ENCODE peak calls at places on chromosome 12, in ten cellular contexts. L is heart left ventricle, T is ovary, E is astrocyte of the spinal cord, V is prostate gland, D is breast epithelium, Y is cardiac fibroblast, Q is kidney, A is lower lobe of right lung, S is right lobe of liver. I is an unnamed sample.

GRCh38 chr12:46354111-46354798 is 18.3 kb downstream of the SLC38A2 start:
- DNase-seq in D (no peak), A (no peak), T (no peak), Q (no peak), L (no peak), E (no peak), S (no peak), Y (no peak), V (no peak), I (no peak)

GRCh38 chr12:47413806-47414205 is 292.0 kb downstream of the RPAP3 start:
- DNase-seq in T (no peak), V (no peak), E (peak), L (no peak), D (no peak), Q (no peak), A (no peak), S (no peak), Y (no peak), I (no peak)

GRCh38 chr12:128077211-128077916 is 189.6 kb upstream of the TMEM132C start:
- DNase-seq in A (no peak), V (no peak), L (no peak), S (no peak), Y (no peak), D (no peak), Q (no peak), E (no peak), T (no peak), I (no peak)

GRCh38 chr12:107736914-107737313 is 24.0 kb downstream of the PRDM4 start:
- DNase-seq in D (no peak), Y (no peak), S (no peak), A (no peak), V (no peak), Q (no peak), E (no peak), L (no peak), T (no peak), I (no peak)

GRCh38 chr12:106179086-106179485 is 40.3 kb upstream of the NUAK1 start:
- DNase-seq in D (no peak), L (no peak), Q (no peak), Y (no peak), V (no peak), E (no peak), A (no peak), T (peak), S (no peak), I (peak)

GRCh38 chr12:28874758-28875157 is 274.3 kb upstream of the FAR2 start:
- DNase-seq in Y (no peak), Q (no peak), S (no peak), E (no peak), L (no peak), A (no peak), D (no peak), T (no peak), V (no peak), I (no peak)

GRCh38 chr12:5428332-5429221 is 3.3 kb upstream of the NTF3 start:
- DNase-seq in E (no peak), Q (no peak), Y (peak), V (no peak), T (no peak), S (no peak), D (no peak), L (no peak), A (no peak), I (peak)

GRCh38 chr12:13304924-13305323 is 108.4 kb downstream of the EMP1 start:
- DNase-seq in S (no peak), T (no peak), E (no peak), L (no peak), A (no peak), D (no peak), V (no peak), Q (no peak), Y (no peak), I (peak)

GRCh38 chr12:80565276-80565675 is 121.2 kb downstream of the PTPRQ start:
- DNase-seq in S (no peak), A (no peak), T (no peak), Q (no peak), Y (peak), V (no peak), L (no peak), D (no peak), E (peak), I (no peak)

GRCh38 chr12:11906284-11906935 is 164.3 kb upstream of the BCL2L14 start:
- DNase-seq in T (no peak), E (peak), S (no peak), V (no peak), D (no peak), A (no peak), Q (no peak), Y (peak), L (no peak), I (peak)

GRCh38 chr12:2801044-2801783 is 6.4 kb downstream of the FKBP4 start:
- DNase-seq in Y (no peak), D (no peak), E (no peak), S (no peak), V (no peak), L (no peak), T (no peak), A (no peak), Q (no peak), I (no peak)

GRCh38 chr12:575948-576612 is 87.2 kb downstream of the NINJ2 start:
- DNase-seq in E (peak), T (peak), L (peak), Y (peak), D (peak), S (peak), Q (peak), A (peak), V (peak), I (peak)

GRCh38 chr12:53676715-53677611 is 1.1 kb upstream of the ATP5MC2 start:
- DNase-seq in E (peak), Q (peak), T (peak), V (no peak), Y (peak), L (peak), S (peak), D (no peak), A (peak), I (peak)

GRCh38 chr12:52285172-52285745 is 6.1 kb downstream of the KRT81 start:
- DNase-seq in D (no peak), L (no peak), S (no peak), A (no peak), Y (no peak), T (no peak), V (no peak), E (peak), Q (no peak), I (peak)

GRCh38 chr12:126506426-126507182 is 1441.4 kb downstream of the AACS start:
- DNase-seq in E (peak), V (no peak), Y (no peak), L (no peak), Q (no peak), A (no peak), T (no peak), S (no peak), D (no peak), I (peak)

GRCh38 chr12:65891987-65892481 is 67.8 kb downstream of the HMGA2 start:
- DNase-seq in Y (peak), L (peak), T (peak), D (peak), S (no peak), V (peak), Q (peak), E (peak), A (no peak), I (peak)

GRCh38 chr12:107748472-107748871 is 12.5 kb downstream of the PRDM4 start:
- DNase-seq in Q (no peak), L (no peak), A (no peak), Y (peak), V (no peak), T (no peak), D (no peak), S (no peak), E (peak), I (peak)

GRCh38 chr12:63348544-63348943 is 197.5 kb upstream of the AVPR1A start:
- DNase-seq in E (no peak), A (no peak), Y (no peak), V (no peak), D (no peak), T (no peak), Q (no peak), S (no peak), L (no peak), I (no peak)

GRCh38 chr12:53551889-53552291 is 44.6 kb upstream of the NPFF start:
- DNase-seq in Q (no peak), V (no peak), L (no peak), Y (peak), T (no peak), D (no peak), E (peak), A (no peak), S (no peak), I (no peak)

GRCh38 chr12:89775336-89776005 is 66.8 kb upstream of the ATP2B1 start:
- DNase-seq in Y (no peak), T (no peak), A (no peak), D (no peak), Q (no peak), L (no peak), V (no peak), E (no peak), S (no peak), I (no peak)

GRCh38 chr12:586318-587071 is 76.8 kb downstream of the NINJ2 start:
- DNase-seq in E (no peak), T (peak), Y (no peak), D (no peak), Q (peak), V (no peak), A (no peak), S (no peak), L (peak), I (no peak)

GRCh38 chr12:52946797-52947547 is 1.9 kb upstream of the KRT18 start:
- DNase-seq in V (no peak), D (no peak), E (peak), Y (no peak), A (no peak), Q (no peak), T (no peak), L (no peak), S (no peak), I (no peak)

GRCh38 chr12:24803406-24804245 is 145.3 kb downstream of the BCAT1 start:
- DNase-seq in T (no peak), A (no peak), V (no peak), Q (no peak), Y (no peak), E (no peak), L (no peak), S (no peak), D (no peak), I (no peak)

GRCh38 chr12:10196210-10196609 is 16.5 kb upstream of the GABARAPL1 start:
- DNase-seq in A (no peak), L (no peak), Q (no peak), S (no peak), Y (no peak), D (no peak), E (no peak), V (no peak), T (no peak), I (no peak)

GRCh38 chr12:49580572-49581535 is 12.9 kb upstream of the MCRS1 start:
- DNase-seq in L (peak), E (peak), V (peak), Y (peak), T (peak), S (no peak), D (no peak), A (peak), Q (peak), I (peak)

GRCh38 chr12:13165578-13166120 is 30.9 kb upstream of the EMP1 start:
- DNase-seq in D (peak), V (peak), S (peak), L (peak), Y (peak), T (peak), E (peak), Q (peak), A (peak), I (peak)

GRCh38 chr12:100688451-100688864 is 106.1 kb upstream of the ANO4 start:
- DNase-seq in V (no peak), A (no peak), D (no peak), Q (no peak), E (no peak), Y (no peak), L (no peak), S (no peak), T (no peak), I (peak)

GRCh38 chr12:116442304-116442703 is 116.9 kb upstream of the MAP1LC3B2 start:
- DNase-seq in S (no peak), D (no peak), A (no peak), V (no peak), T (no peak), Y (no peak), Q (no peak), L (no peak), E (no peak), I (no peak)

GRCh38 chr12:130965214-130965613 is 11.5 kb downstream of the ADGRD1 start:
- DNase-seq in Q (no peak), S (no peak), L (no peak), Y (no peak), D (no peak), A (no peak), T (no peak), E (no peak), V (no peak), I (no peak)

GRCh38 chr12:120314220-120314619 is 12.1 kb downstream of the SIRT4 start:
- DNase-seq in T (no peak), Q (peak), A (no peak), L (no peak), D (no peak), E (no peak), S (no peak), V (no peak), Y (no peak), I (peak)
- TF ChIP-seq CTCF in T (no peak), Q (no peak), A (no peak), L (no peak), D (no peak), E (peak), S (no peak), V (no peak), Y (peak), I (peak)

DNA sequence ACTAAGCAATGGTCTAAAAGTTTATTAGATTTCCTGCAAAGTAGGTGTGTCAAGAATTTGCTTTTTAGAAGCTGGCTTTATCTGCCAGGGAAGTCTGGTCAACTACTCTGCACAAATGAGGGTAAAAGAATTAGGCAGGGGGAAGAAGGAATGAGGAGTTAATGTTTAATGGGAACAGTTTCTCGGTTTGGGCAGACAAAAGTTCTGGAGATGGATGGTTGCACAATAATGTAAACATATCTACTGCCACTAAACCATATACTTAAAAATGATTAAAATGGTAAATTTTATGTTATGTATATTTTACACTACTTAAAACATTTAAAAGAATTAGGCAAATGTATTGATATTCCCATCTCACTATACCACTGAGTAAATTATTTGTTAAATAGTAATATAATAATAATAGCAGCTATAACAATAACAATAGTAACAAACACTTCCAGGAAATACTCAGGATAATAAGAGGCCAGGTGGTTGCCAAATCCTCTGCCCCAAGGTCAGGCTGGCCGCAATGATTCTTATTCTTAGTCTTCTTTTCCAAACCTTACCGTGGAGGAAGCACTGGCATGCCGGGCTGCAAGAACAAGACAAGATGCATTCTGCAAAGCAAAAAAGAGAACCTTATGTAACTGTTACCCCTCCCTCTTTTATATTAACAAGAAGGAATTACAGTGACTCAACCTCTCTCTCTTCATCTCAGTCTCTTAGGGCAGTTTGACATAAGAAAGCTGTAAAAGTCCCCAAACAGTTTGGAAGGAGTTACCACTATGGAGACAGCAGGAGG is 13.9 kb downstream of the CS start:
- DNase-seq in V (no peak), L (no peak), Q (no peak), D (no peak), S (no peak), E (no peak), Y (peak), T (peak), A (no peak), I (no peak)
- H3K4me3 ChIP-seq in V (no peak), L (no peak), Q (no peak), D (no peak), S (no peak), E (no peak), Y (no peak), T (no peak), A (no peak), I (no peak)

DNA sequence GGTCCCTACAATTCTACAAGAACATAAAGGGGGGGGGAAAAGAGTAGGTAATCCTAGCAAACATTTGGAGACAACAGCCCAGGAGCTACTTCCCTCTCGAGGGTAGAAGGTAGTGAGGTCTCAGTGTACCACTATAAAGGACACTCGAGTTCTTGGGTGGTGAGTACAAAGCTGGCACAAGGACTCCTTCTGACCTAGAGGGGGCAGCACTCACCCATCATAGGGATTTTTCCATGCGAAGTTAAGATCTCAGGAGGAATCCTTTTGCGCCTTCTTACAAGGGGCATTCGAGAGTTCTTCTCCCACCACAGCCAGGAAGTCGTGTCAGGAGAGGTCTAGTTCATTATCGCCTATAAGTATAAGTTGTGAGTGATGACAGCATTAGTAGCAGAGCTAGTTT is 200.2 kb upstream of the RBM19 start:
- DNase-seq in S (no peak), E (peak), A (no peak), Q (no peak), Y (peak), T (no peak), V (no peak), L (peak), D (no peak), I (peak)
- TF ChIP-seq CTCF in S (peak), E (peak), A (peak), Q (peak), Y (peak), T (no peak), V (peak), L (peak), D (no peak), I (peak)

GRCh38 chr12:113305281-113305856 is 29.5 kb downstream of the SLC8B1 start:
- DNase-seq in E (no peak), S (no peak), L (no peak), Q (no peak), V (no peak), T (no peak), Y (no peak), A (no peak), D (no peak), I (no peak)

GRCh38 chr12:113301811-113302210 is 33.1 kb downstream of the SLC8B1 start:
- DNase-seq in Y (no peak), V (no peak), Q (no peak), D (no peak), E (no peak), L (no peak), S (no peak), T (no peak), A (no peak), I (no peak)

GRCh38 chr12:113306382-113306781 is 28.5 kb downstream of the SLC8B1 start:
- DNase-seq in A (no peak), Y (no peak), Q (no peak), E (peak), V (no peak), S (no peak), T (no peak), L (no peak), D (no peak), I (peak)

GRCh38 chr12:113302466-113302865 is 32.4 kb downstream of the SLC8B1 start:
- DNase-seq in L (no peak), V (no peak), Y (no peak), E (no peak), T (no peak), A (no peak), D (no peak), Q (no peak), S (no peak), I (no peak)

DNA sequence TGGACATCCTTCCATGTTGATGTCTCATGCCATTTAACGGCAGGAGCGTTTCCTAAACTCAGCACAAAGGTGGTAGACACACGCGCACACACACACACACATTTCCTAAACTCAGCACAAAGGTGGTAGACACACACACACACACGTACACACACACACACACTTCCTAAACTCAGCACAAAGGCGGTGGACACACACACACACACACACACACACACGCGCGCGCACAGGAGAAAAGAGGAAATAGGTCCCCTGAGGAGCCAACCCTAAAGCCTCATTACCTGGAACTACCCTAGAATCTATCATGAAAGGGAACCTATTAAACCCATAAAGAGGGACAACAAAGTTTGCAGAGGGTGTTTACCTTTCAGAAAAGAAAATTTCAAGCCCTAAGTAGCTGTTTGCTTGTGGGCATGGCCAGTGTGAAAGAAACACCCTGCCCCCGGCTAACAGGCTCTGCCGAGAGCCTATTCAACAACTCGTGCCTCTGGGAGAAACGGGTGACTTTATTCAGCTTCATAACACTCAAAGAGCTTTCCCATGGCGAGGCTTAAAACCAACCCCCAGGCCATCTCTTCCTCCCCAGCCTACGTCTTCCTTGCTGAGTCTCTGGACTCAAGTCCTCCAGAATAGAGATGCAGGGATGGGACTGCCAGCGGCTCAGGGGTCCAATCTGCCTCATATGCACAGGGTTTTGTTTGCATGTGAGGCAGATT is 31.8 kb downstream of the SLC8B1 start:
- DNase-seq in E (no peak), D (no peak), L (no peak), T (no peak), Q (no peak), A (no peak), Y (no peak), S (no peak), V (peak), I (no peak)
- H3K4me3 ChIP-seq in E (no peak), D (no peak), L (no peak), T (no peak), Q (no peak), A (no peak), Y (no peak), S (no peak), V (no peak), I (no peak)

GRCh38 chr12:124369055-124369900 is 74.4 kb downstream of the RFLNA start:
- DNase-seq in E (peak), V (peak), A (peak), Q (peak), T (peak), L (peak), Y (peak), D (peak), S (peak), I (peak)
- TF ChIP-seq CTCF in E (peak), V (peak), A (peak), Q (peak), T (peak), L (peak), Y (peak), D (peak), S (peak), I (no peak)

GRCh38 chr12:43113616-43114015 is 438.4 kb downstream of the ADAMTS20 start:
- DNase-seq in Y (no peak), E (no peak), L (no peak), Q (no peak), A (no peak), S (no peak), T (no peak), D (no peak), V (no peak), I (no peak)

GRCh38 chr12:43113153-43113552 is 438.9 kb downstream of the ADAMTS20 start:
- DNase-seq in E (peak), D (no peak), Q (no peak), T (no peak), V (no peak), S (no peak), A (no peak), L (no peak), Y (peak), I (peak)

GRCh38 chr12:43109626-43110345 is 442.2 kb downstream of the ADAMTS20 start:
- DNase-seq in A (no peak), Y (no peak), E (no peak), Q (no peak), T (no peak), L (no peak), S (no peak), V (no peak), D (no peak), I (peak)

GRCh38 chr12:43112101-43112661 is 439.8 kb downstream of the ADAMTS20 start:
- DNase-seq in L (no peak), S (no peak), E (no peak), D (no peak), Q (no peak), T (no peak), V (no peak), Y (no peak), A (no peak), I (peak)

DNA sequence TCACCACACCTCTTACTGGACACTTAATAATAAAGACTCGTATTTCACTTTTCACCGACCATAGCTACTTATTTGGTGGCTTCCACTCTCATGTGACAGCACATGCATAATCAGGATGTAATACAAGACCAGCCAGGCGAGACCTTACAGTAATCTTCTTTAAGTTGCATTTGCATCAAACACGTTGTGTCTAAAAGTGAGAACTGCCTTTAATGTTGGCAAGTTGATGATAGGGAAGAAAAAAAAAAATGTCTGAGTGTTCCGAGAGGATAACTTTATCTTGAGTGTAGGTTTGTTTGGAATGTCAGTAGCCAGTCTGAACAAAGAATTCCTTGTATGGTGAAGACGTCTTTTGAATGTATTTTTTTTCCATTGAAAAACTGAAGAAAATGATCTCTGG is 440.4 kb downstream of the ADAMTS20 start:
- DNase-seq in Y (peak), V (no peak), T (no peak), Q (no peak), D (no peak), S (no peak), E (no peak), A (no peak), L (no peak), I (no peak)
- H3K4me3 ChIP-seq in Y (no peak), V (no peak), T (no peak), Q (no peak), D (no peak), S (no peak), E (no peak), A (no peak), L (no peak), I (no peak)

I was measured in fibroblast of mammary gland.